ENCODE peak calls at places on chromosomes 1 and 21, in four cellular contexts. One of them, this sample, is unnamed.

GRCh38 chr1:161216945-161217712 is 2.0 kb downstream of the FCER1G start:
- DNase-seq in PC-9: no peak
- DNase-seq in upper lobe of left lung: peak; percentile 68
- DNase-seq in testis: no peak
- DNase-seq in this sample: no peak

GRCh38 chr1:109834951-109835350 is 71.2 kb upstream of the EPS8L3 start:
- DNase-seq in testis: no peak
- DNase-seq in upper lobe of left lung: no peak
- DNase-seq in PC-9: no peak
- DNase-seq in this sample: no peak

GRCh38 chr1:47793563-47793962 is 203.6 kb downstream of the TRABD2B start:
- DNase-seq in upper lobe of left lung: no peak
- DNase-seq in PC-9: no peak
- DNase-seq in testis: no peak
- DNase-seq in this sample: no peak

GRCh38 chr1:39960461-39960958 is 5.6 kb downstream of the MFSD2A start:
- DNase-seq in upper lobe of left lung: peak; percentile 97
- DNase-seq in testis: peak; percentile 83
- DNase-seq in PC-9: peak; percentile 16
- DNase-seq in this sample: peak; percentile 83

GRCh38 chr1:150127868-150128267 is 21.8 kb upstream of the PLEKHO1 start:
- DNase-seq in upper lobe of left lung: no peak
- DNase-seq in PC-9: no peak
- DNase-seq in testis: no peak
- DNase-seq in this sample: no peak

GRCh38 chr1:216183427-216183826 is 239.8 kb downstream of the USH2A start:
- DNase-seq in PC-9: no peak
- DNase-seq in testis: no peak
- DNase-seq in upper lobe of left lung: no peak
- DNase-seq in this sample: no peak

GRCh38 chr1:200442537-200443169 is 32.8 kb upstream of the ZNF281 start:
- DNase-seq in upper lobe of left lung: no peak
- DNase-seq in testis: no peak
- DNase-seq in PC-9: no peak
- DNase-seq in this sample: no peak

GRCh38 chr1:145729196-145729595 is 9.9 kb downstream of the CD160 start:
- DNase-seq in PC-9: no peak
- DNase-seq in upper lobe of left lung: no peak
- DNase-seq in testis: no peak
- DNase-seq in this sample: no peak

GRCh38 chr21:46619846-46620245 is 15.0 kb upstream of the S100B start:
- DNase-seq in testis: no peak
- DNase-seq in upper lobe of left lung: no peak
- DNase-seq in PC-9: no peak
- DNase-seq in this sample: no peak

GRCh38 chr1:212127219-212127618 is 91.7 kb downstream of the DTL start:
- DNase-seq in testis: no peak
- DNase-seq in upper lobe of left lung: no peak
- DNase-seq in PC-9: no peak
- DNase-seq in this sample: no peak

GRCh38 chr1:89547563-89548485 is 23.2 kb downstream of the LRRC8B start:
- DNase-seq in upper lobe of left lung: no peak
- DNase-seq in testis: no peak
- DNase-seq in PC-9: peak; percentile 6
- DNase-seq in this sample: peak; percentile 7

GRCh38 chr1:178418284-178418955 is 78.3 kb downstream of the CLEC20A start:
- DNase-seq in PC-9: no peak
- DNase-seq in testis: no peak
- DNase-seq in upper lobe of left lung: no peak
- DNase-seq in this sample: no peak

GRCh38 chr1:96964761-96965160 is 243.2 kb downstream of the PTBP2 start:
- DNase-seq in PC-9: no peak
- DNase-seq in upper lobe of left lung: no peak
- DNase-seq in testis: no peak
- DNase-seq in this sample: no peak

GRCh38 chr1:86758570-86758969 is 54.2 kb downstream of the SH3GLB1 start:
- DNase-seq in testis: no peak
- DNase-seq in upper lobe of left lung: no peak
- DNase-seq in PC-9: no peak
- DNase-seq in this sample: no peak

GRCh38 chr21:28991861-28992525 is 684 bp downstream of the LTN1 start:
- DNase-seq in testis: peak; percentile 37
- DNase-seq in PC-9: no peak
- DNase-seq in upper lobe of left lung: no peak
- DNase-seq in this sample: no peak

GRCh38 chr1:237011432-237011831 is 7.2 kb upstream of the MT1HL1 start:
- DNase-seq in upper lobe of left lung: no peak
- DNase-seq in testis: no peak
- DNase-seq in PC-9: no peak
- DNase-seq in this sample: no peak

GRCh38 chr1:40870135-40870728 is 8.1 kb upstream of the CITED4 start:
- DNase-seq in testis: no peak
- DNase-seq in upper lobe of left lung: no peak
- DNase-seq in PC-9: no peak
- DNase-seq in this sample: no peak

GRCh38 chr1:234675006-234675405 is 65.0 kb upstream of the IRF2BP2 start:
- DNase-seq in testis: no peak
- DNase-seq in upper lobe of left lung: no peak
- DNase-seq in PC-9: no peak
- DNase-seq in this sample: no peak

GRCh38 chr1:170027760-170028159 is 46.7 kb downstream of the KIFAP3 start:
- DNase-seq in upper lobe of left lung: no peak
- DNase-seq in testis: no peak
- DNase-seq in PC-9: no peak
- DNase-seq in this sample: no peak

GRCh38 chr1:33696311-33696710 is 167.6 kb upstream of the HMGB4 start:
- DNase-seq in testis: no peak
- DNase-seq in PC-9: no peak
- DNase-seq in upper lobe of left lung: no peak
- DNase-seq in this sample: no peak

GRCh38 chr1:53176452-53177344 is 19.9 kb upstream of the CPT2 start:
- DNase-seq in testis: peak; percentile 55
- DNase-seq in PC-9: peak; percentile 51
- DNase-seq in upper lobe of left lung: peak; percentile 58
- DNase-seq in this sample: peak; percentile 15

GRCh38 chr1:8423702-8424538 is 106.0 kb downstream of the SLC45A1 start:
- DNase-seq in testis: peak; percentile 51
- DNase-seq in upper lobe of left lung: peak; percentile 55
- DNase-seq in PC-9: peak; percentile 51
- DNase-seq in this sample: peak; percentile 62

GRCh38 chr1:23923592-23924495 is 10.7 kb upstream of the CNR2 start:
- DNase-seq in PC-9: no peak
- DNase-seq in upper lobe of left lung: no peak
- DNase-seq in testis: no peak
- DNase-seq in this sample: no peak

GRCh38 chr1:164728719-164729118 is 169.7 kb downstream of the PBX1 start:
- DNase-seq in PC-9: no peak
- DNase-seq in testis: no peak
- DNase-seq in upper lobe of left lung: no peak
- DNase-seq in this sample: no peak

GRCh38 chr1:36866168-36866814 is 168.0 kb downstream of the GRIK3 start:
- DNase-seq in upper lobe of left lung: no peak
- DNase-seq in testis: no peak
- DNase-seq in PC-9: no peak
- DNase-seq in this sample: no peak

GRCh38 chr1:28577738-28578536 is 14.1 kb upstream of the RAB42 start:
- DNase-seq in PC-9: no peak
- DNase-seq in testis: no peak
- DNase-seq in upper lobe of left lung: no peak
- DNase-seq in this sample: no peak

GRCh38 chr1:7717769-7718368 is 53.2 kb upstream of the VAMP3 start:
- DNase-seq in PC-9: no peak
- DNase-seq in testis: no peak
- DNase-seq in upper lobe of left lung: no peak
- DNase-seq in this sample: no peak

GRCh38 chr1:212207118-212207517 is 78.1 kb upstream of the PPP2R5A start:
- DNase-seq in upper lobe of left lung: no peak
- DNase-seq in PC-9: no peak
- DNase-seq in testis: no peak
- DNase-seq in this sample: no peak

GRCh38 chr1:198630863-198631262 is 8.0 kb upstream of the PTPRC start:
- DNase-seq in PC-9: no peak
- DNase-seq in upper lobe of left lung: no peak
- DNase-seq in testis: no peak
- DNase-seq in this sample: no peak

GRCh38 chr1:119841306-119841705 is 30.0 kb upstream of the REG4 start:
- DNase-seq in PC-9: no peak
- DNase-seq in upper lobe of left lung: no peak
- DNase-seq in testis: no peak
- DNase-seq in this sample: no peak

GRCh38 chr1:26387447-26387846 is 14.9 kb upstream of the ZNF683 start:
- DNase-seq in PC-9: peak; percentile 47
- DNase-seq in upper lobe of left lung: no peak
- DNase-seq in testis: no peak
- DNase-seq in this sample: no peak

GRCh38 chr1:191206808-191207207 is 729.1 kb upstream of the BRINP3 start:
- DNase-seq in testis: no peak
- DNase-seq in upper lobe of left lung: no peak
- DNase-seq in PC-9: no peak
- DNase-seq in this sample: no peak

GRCh38 chr1:8382051-8382505 is 64.2 kb downstream of the SLC45A1 start:
- DNase-seq in upper lobe of left lung: no peak
- DNase-seq in testis: no peak
- DNase-seq in PC-9: no peak
- DNase-seq in this sample: no peak

DNA sequence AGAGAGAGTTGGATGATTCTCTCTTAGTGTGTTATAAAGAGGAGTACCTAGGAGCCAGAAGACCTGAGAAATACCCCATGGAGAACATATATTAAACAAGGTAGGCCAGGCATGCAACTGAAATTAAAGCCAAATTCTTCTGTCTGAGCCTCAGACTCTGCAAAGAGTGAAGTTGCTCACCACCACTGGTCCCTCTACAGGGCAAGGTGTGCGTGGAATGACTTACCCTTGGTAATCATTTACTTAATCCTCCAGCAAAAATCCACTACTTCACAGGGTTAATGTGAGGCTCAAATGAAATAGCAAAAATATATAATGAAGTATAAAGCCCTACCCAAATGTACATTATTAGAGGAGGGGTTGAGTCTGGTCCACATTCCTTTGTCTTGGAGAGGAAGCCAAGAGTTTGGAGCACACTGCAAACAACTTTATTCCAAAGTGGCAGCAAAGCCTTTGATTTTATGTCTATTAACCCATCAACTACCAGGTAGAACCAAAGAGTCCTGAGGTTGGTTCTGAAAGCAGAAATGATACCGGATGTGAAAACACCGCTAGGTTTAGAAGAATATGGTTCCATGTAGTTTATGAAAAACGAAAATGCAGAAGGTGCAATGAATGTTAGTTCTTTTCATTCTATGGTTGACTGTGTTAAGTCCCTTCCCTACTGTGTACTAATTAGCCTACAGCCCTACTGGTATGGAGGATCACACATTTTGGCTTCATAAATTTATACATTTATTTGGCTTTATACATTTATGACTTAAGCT is 8.5 kb downstream of the SSR2 start:
- DNase-seq in testis: no peak
- DNase-seq in upper lobe of left lung: no peak
- DNase-seq in PC-9: no peak
- DNase-seq in this sample: no peak
- TF ChIP-seq CTCF in testis: no peak
- TF ChIP-seq CTCF in upper lobe of left lung: no peak
- TF ChIP-seq CTCF in PC-9: no peak
- TF ChIP-seq CTCF in this sample: no peak

DNA sequence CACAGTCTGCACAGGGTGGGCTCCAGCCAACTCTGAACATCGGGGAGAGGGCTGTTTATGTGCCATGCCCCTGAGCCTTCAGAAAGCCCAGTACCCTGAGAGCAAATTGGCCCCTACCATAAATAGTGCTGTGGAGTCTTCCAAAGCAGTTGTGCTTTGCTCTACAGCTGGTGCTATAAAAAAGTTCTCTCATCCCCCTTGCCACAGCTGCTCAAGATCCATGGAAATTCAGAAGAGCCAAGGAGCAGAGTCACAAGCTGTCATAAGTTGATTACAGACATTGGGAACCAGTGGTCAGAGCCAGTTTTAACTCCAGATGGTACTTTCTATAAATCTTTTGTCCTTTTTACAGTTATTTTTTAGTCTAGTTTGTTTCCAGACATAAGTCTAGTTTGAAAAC is 85.7 kb upstream of the CLDN14 start:
- DNase-seq in testis: no peak
- DNase-seq in PC-9: no peak
- DNase-seq in upper lobe of left lung: no peak
- DNase-seq in this sample: no peak
- H3K27me3 ChIP-seq in testis: no peaks in the 10 kb centered on the region
- H3K27me3 ChIP-seq in PC-9: no peaks in the 10 kb centered on the region
- H3K27me3 ChIP-seq in upper lobe of left lung: no peaks in the 10 kb centered on the region
- H3K27me3 ChIP-seq in this sample: peaks cover 4% of the 10 kb centered on the region

DNA sequence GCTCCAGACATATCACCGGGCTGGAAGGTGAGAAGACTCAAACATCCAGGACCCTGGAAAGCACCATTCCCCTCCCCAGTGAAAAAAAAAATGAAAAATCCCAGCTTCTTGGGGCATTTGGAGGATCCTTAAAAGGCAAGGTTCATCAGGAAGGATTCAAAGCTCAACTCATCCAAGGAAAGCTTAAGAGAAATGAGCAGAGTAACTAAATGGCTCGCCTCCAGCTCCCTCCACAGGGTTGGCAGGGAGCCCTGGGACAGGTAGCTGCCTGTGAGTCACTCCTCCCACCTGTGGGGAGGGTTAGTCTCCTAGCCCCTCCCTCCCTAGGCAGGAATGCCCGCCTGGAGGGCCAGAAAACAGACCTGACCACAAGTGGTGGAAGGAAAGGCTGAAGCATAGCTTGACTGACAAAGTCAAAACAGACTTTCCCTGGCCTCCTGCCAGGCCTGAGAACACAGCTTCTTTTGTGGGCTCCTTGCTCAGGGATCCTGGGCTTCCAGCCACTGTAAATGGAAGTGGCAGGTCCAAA is 712 bp upstream of the LAMB3 start:
- DNase-seq in testis: peak; percentile 90
- DNase-seq in upper lobe of left lung: peak; percentile 97
- DNase-seq in PC-9: peak; percentile 97
- DNase-seq in this sample: peak; percentile 39
- H3K4me1 ChIP-seq in testis: peaks cover 19% of the 10 kb centered on the region
- H3K4me1 ChIP-seq in upper lobe of left lung: peaks cover 63% of the 10 kb centered on the region
- H3K4me1 ChIP-seq in PC-9: peaks cover 97% of the 10 kb centered on the region
- H3K4me1 ChIP-seq in this sample: no peaks in the 10 kb centered on the region

GRCh38 chr1:91792393-91793032 is 93.4 kb downstream of the TGFBR3 start:
- DNase-seq in PC-9: no peak
- DNase-seq in testis: no peak
- DNase-seq in upper lobe of left lung: no peak
- DNase-seq in this sample: no peak
- TF ChIP-seq CTCF in PC-9: no peak
- TF ChIP-seq CTCF in testis: no peak
- TF ChIP-seq CTCF in upper lobe of left lung: no peak
- TF ChIP-seq CTCF in this sample: no peak